ENCODE peak calls at places on chromosomes 6 and 20, in four cellular contexts. L is GM12878, X is HepG2, R is K562. E is an unnamed sample.

GRCh38 chr20:16674243-16674642 is 55.6 kb upstream of the SNRPB2 start:
- DNase-seq in L (no peak), X (no peak), R (no peak), E (no peak)

GRCh38 chr6:52392944-52393343 is 27.2 kb upstream of the EFHC1 start:
- DNase-seq in L (no peak), X (no peak), R (no peak), E (no peak)

GRCh38 chr6:16776394-16777017 is 15.2 kb upstream of the ATXN1 start:
- DNase-seq in L (no peak), X (no peak), R (no peak), E (no peak)

GRCh38 chr20:18973499-18974173 is 160.1 kb downstream of the SCP2D1 start:
- DNase-seq in L (no peak), X (no peak), R (no peak), E (no peak)

GRCh38 chr6:149210376-149210775 is 107.1 kb upstream of the TAB2 start:
- DNase-seq in L (no peak), X (no peak), R (no peak), E (no peak)

GRCh38 chr6:105688573-105688972 is 285.7 kb upstream of the PREP start:
- DNase-seq in L (no peak), X (no peak), R (no peak), E (no peak)

GRCh38 chr6:35283361-35283760 is 14.3 kb upstream of the DEF6 start:
- DNase-seq in L (no peak), X (no peak), R (no peak), E (no peak)

GRCh38 chr20:41032243-41032642 is 3.6 kb downstream of the TOP1 start:
- DNase-seq in L (no peak), X (no peak), R (no peak), E (no peak)

GRCh38 chr20:9119776-9120175 is 50.9 kb downstream of the PLCB4 start:
- DNase-seq in L (no peak), X (no peak), R (no peak), E (no peak)

GRCh38 chr20:14384411-14384810 is 47.0 kb upstream of the FLRT3 start:
- DNase-seq in L (no peak), X (no peak), R (no peak), E (no peak)
- TF ChIP-seq CBFB in L (no peak), X (no peak), R (no peak), E (no peak)

DNA sequence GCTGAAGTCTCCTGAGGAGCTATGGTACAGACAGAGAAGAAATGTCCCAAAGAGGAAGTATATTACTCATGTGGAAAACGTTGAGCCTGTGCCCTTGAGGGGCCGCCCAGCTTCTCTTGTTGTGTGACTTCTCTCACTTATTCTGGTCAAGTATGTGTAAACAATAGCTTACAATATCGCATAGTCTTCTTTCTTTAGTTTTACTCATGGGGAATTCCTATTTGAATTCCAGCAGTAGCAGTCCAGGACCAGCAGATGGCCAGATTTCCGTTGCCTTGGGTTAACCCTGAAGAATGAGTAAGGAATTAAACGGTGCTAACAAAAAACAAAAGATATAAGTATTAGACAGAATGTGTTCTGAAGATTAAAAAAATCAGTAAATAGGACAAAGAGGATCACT is 522.0 kb upstream of the GJE1 start:
- DNase-seq in L (no peak), X (peak; percentile 7), R (no peak), E (peak; percentile 12)
- TF ChIP-seq CREM in L (no peak), X (no peak), R (no peak), E (no peak)

DNA sequence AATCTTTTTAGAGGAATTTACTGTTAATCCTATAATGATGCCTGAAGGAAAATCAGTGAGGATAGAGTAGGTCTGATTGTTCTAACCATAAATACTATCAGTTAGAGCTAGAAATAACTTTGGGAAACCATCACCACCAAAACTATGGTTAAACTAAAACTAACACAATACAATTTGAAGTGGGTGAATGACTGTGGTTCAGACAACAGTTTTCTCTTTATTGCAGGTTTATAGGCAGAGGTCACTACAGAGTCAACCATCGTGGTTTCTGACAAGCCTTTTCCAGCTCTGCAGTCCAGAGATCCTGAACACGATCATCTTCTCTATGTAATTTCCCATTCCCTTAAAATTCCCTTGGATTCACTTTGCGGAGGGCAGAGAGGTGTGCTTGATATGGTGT is 134.3 kb downstream of the IBTK start:
- DNase-seq in L (no peak), X (no peak), R (no peak), E (no peak)
- TF ChIP-seq CBFB in L (no peak), X (no peak), R (no peak), E (no peak)

DNA sequence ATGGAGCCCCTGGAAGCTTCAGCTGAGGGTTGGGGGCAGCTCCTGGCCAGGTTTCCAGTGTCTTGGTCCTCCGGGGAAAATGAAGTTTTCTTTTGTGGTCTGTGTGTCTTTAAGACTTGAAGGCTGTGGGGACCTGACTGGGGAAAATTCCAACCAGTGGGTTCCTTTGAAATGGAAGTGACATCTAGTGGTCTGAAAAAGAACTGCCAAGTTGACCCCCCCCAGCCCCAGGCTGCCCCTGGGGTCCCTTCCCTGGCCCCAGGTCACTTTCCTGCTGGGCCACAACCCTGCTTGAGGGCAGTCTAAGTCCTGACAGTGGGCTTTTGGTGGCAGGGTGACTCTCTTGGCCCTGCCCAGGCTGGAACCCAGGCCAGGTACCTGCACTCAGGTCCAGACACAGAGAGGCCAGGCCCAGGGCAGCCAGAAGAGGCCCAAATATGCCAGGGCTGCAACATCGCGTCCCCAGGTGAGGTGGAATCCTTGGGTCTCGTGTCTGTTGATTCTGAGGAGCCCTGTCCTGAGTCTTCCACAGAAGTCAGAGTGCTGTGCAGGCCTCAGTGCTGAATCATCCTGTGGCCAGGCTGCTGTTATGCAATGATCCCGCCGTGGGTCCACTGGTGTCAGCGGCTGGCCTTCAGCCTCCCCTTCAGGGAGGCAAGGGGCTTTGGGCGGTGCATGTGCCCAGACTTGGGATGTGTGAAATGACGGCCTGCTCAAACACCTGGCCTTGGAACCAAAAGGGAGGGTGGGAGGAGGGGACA is 68.4 kb downstream of the VEGFA start:
- DNase-seq in L (no peak), X (peak; percentile 41), R (peak; percentile 73), E (peak; percentile 55)
- TF ChIP-seq CREM in L (no peak), X (no peak), R (no peak), E (no peak)

DNA sequence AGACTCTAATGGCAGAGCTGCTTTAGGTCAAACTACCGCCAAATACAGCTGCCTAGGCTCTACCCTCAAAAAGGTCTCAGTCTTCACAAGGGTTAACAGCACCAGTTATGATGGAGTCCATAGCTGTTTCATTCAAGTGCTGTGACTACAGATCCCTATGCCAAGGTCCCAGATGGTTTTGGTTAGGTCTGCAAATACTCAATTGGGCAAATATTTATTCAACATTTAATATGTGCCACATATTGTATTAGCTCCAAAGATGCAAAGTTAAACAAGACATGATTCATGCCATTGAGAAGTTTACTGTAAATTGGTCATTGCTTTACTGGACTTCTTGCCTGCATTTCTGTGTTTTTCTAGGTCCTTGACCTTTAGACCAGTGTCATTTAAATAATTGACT is 55.8 kb upstream of the TFAP2D start:
- DNase-seq in L (no peak), X (no peak), R (no peak), E (no peak)
- TF ChIP-seq CBFB in L (no peak), X (no peak), R (no peak), E (no peak)

GRCh38 chr6:146149770-146150169 is 120.9 kb downstream of the GRM1 start:
- DNase-seq in L (no peak), X (no peak), R (no peak), E (no peak)
- TF ChIP-seq CREM in L (no peak), X (no peak), R (no peak), E (no peak)

E was measured in WTC11.